ENCODE peak calls at places on chromosomes 3 and 15, in five cellular contexts. One of them, this sample, is unnamed.

GRCh38 chr3:100006570-100007271 is 107.6 kb downstream of the FILIP1L start:
- DNase-seq in trophoblast cell: peak; percentile 43
- DNase-seq in mesenchymal stem cell: peak; percentile 69
- DNase-seq in mesendoderm: peak; percentile 42
- DNase-seq in IMR-90: peak; percentile 60
- DNase-seq in this sample: no peak

GRCh38 chr3:99862208-99862607 is 44.5 kb downstream of the CMSS1 start:
- DNase-seq in IMR-90: peak; percentile 83
- DNase-seq in mesendoderm: no peak
- DNase-seq in mesenchymal stem cell: peak; percentile 72
- DNase-seq in trophoblast cell: peak; percentile 49
- DNase-seq in this sample: no peak

GRCh38 chr3:183579967-183580720 is 24.6 kb upstream of the KLHL6 start:
- DNase-seq in trophoblast cell: no peak
- DNase-seq in IMR-90: no peak
- DNase-seq in mesenchymal stem cell: no peak
- DNase-seq in mesendoderm: no peak
- DNase-seq in this sample: no peak

GRCh38 chr3:181618260-181618659 is 93.5 kb upstream of the SOX2 start:
- DNase-seq in IMR-90: no peak
- DNase-seq in trophoblast cell: no peak
- DNase-seq in mesendoderm: no peak
- DNase-seq in mesenchymal stem cell: no peak
- DNase-seq in this sample: no peak

GRCh38 chr3:196927571-196928453 is 14.5 kb downstream of the NCBP2 start:
- DNase-seq in IMR-90: no peak
- DNase-seq in trophoblast cell: no peak
- DNase-seq in mesendoderm: no peak
- DNase-seq in mesenchymal stem cell: no peak
- DNase-seq in this sample: no peak

GRCh38 chr3:150309557-150309956 is 98.5 kb upstream of the TSC22D2 start:
- DNase-seq in mesendoderm: no peak
- DNase-seq in mesenchymal stem cell: peak; percentile 47
- DNase-seq in trophoblast cell: peak; percentile 89
- DNase-seq in IMR-90: peak; percentile 84
- DNase-seq in this sample: no peak

GRCh38 chr3:117774130-117774529 is 1064.6 kb downstream of the TUSC7 start:
- DNase-seq in trophoblast cell: no peak
- DNase-seq in mesendoderm: no peak
- DNase-seq in IMR-90: no peak
- DNase-seq in mesenchymal stem cell: no peak
- DNase-seq in this sample: no peak

GRCh38 chr3:46102059-46102779 is 74.9 kb upstream of the XCR1 start:
- DNase-seq in mesendoderm: no peak
- DNase-seq in mesenchymal stem cell: no peak
- DNase-seq in trophoblast cell: no peak
- DNase-seq in IMR-90: no peak
- DNase-seq in this sample: no peak

GRCh38 chr15:96234109-96234892 is 96.2 kb upstream of the NR2F2 start:
- DNase-seq in IMR-90: peak; percentile 51
- DNase-seq in mesenchymal stem cell: peak; percentile 19
- DNase-seq in trophoblast cell: peak; percentile 27
- DNase-seq in mesendoderm: no peak
- DNase-seq in this sample: no peak

GRCh38 chr15:80556694-80557367 is 138.3 kb upstream of the ABHD17C start:
- DNase-seq in IMR-90: peak; percentile 18
- DNase-seq in trophoblast cell: no peak
- DNase-seq in mesenchymal stem cell: peak; percentile 62
- DNase-seq in mesendoderm: no peak
- DNase-seq in this sample: no peak

GRCh38 chr15:51199541-51199940 is 104.8 kb upstream of the TNFAIP8L3 start:
- DNase-seq in IMR-90: no peak
- DNase-seq in mesenchymal stem cell: no peak
- DNase-seq in mesendoderm: no peak
- DNase-seq in trophoblast cell: no peak
- DNase-seq in this sample: no peak

GRCh38 chr15:51202783-51203182 is 108.1 kb upstream of the TNFAIP8L3 start:
- DNase-seq in mesendoderm: no peak
- DNase-seq in IMR-90: no peak
- DNase-seq in mesenchymal stem cell: no peak
- DNase-seq in trophoblast cell: no peak
- DNase-seq in this sample: no peak

GRCh38 chr15:51195459-51195858 is 100.8 kb upstream of the TNFAIP8L3 start:
- DNase-seq in mesendoderm: no peak
- DNase-seq in mesenchymal stem cell: no peak
- DNase-seq in IMR-90: no peak
- DNase-seq in trophoblast cell: no peak
- DNase-seq in this sample: no peak

GRCh38 chr15:51200791-51201190 is 106.1 kb upstream of the TNFAIP8L3 start:
- DNase-seq in mesendoderm: no peak
- DNase-seq in trophoblast cell: no peak
- DNase-seq in mesenchymal stem cell: no peak
- DNase-seq in IMR-90: no peak
- DNase-seq in this sample: no peak

GRCh38 chr15:51198701-51199253 is 104.1 kb upstream of the TNFAIP8L3 start:
- DNase-seq in IMR-90: no peak
- DNase-seq in mesenchymal stem cell: no peak
- DNase-seq in trophoblast cell: no peak
- DNase-seq in mesendoderm: no peak
- DNase-seq in this sample: no peak
- H4K8ac ChIP-seq in IMR-90: no peak overlapping the region
- H4K8ac ChIP-seq in mesenchymal stem cell: peak overlapping the region; percentile 14
- H4K8ac ChIP-seq in trophoblast cell: no peak overlapping the region
- H4K8ac ChIP-seq in mesendoderm: no peak overlapping the region
- H4K8ac ChIP-seq in this sample: no peak overlapping the region

GRCh38 chr3:172074578-172074977 is 35.2 kb downstream of the FNDC3B start:
- DNase-seq in IMR-90: no peak
- DNase-seq in mesenchymal stem cell: no peak
- DNase-seq in mesendoderm: no peak
- DNase-seq in trophoblast cell: no peak
- DNase-seq in this sample: no peak
- H3K27ac ChIP-seq in IMR-90: no peak overlapping the region
- H3K27ac ChIP-seq in mesenchymal stem cell: no peak overlapping the region
- H3K27ac ChIP-seq in mesendoderm: no peak overlapping the region
- H3K27ac ChIP-seq in trophoblast cell: no peak overlapping the region
- H3K27ac ChIP-seq in this sample: no peak overlapping the region

GRCh38 chr3:13338996-13339395 is 81.1 kb downstream of the NUP210 start:
- DNase-seq in IMR-90: no peak
- DNase-seq in mesenchymal stem cell: no peak
- DNase-seq in trophoblast cell: no peak
- DNase-seq in mesendoderm: no peak
- DNase-seq in this sample: no peak

GRCh38 chr3:13338231-13338630 is 81.9 kb downstream of the NUP210 start:
- DNase-seq in mesenchymal stem cell: no peak
- DNase-seq in mesendoderm: peak; percentile 14
- DNase-seq in IMR-90: peak; percentile 18
- DNase-seq in trophoblast cell: no peak
- DNase-seq in this sample: no peak

GRCh38 chr3:13335503-13335902 is 84.6 kb downstream of the NUP210 start:
- DNase-seq in mesenchymal stem cell: no peak
- DNase-seq in mesendoderm: no peak
- DNase-seq in trophoblast cell: no peak
- DNase-seq in IMR-90: no peak
- DNase-seq in this sample: no peak

GRCh38 chr3:13335062-13335461 is 85.1 kb downstream of the NUP210 start:
- DNase-seq in mesendoderm: no peak
- DNase-seq in mesenchymal stem cell: no peak
- DNase-seq in trophoblast cell: no peak
- DNase-seq in IMR-90: no peak
- DNase-seq in this sample: no peak

DNA sequence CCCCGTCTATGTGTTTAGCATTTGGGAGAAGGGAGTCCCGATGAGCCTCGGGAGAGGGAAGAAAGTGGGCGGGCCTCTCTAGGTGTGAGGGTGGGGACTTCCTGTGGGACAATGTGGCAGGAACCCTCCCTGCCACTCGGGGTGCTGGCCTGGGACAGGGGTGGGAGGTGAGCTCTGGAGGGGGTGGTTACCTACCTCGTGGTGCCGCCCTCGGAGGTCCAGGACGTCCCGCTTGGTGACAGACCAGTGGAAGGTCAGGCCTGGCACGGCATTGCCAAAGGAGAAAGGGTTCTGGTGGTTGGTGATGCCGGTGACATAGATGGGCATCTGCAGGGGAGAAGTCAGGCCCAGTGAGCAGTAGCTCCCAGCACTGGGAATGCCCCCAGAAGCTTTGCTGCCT is 83.5 kb downstream of the NUP210 start:
- DNase-seq in mesendoderm: no peak
- DNase-seq in trophoblast cell: no peak
- DNase-seq in mesenchymal stem cell: no peak
- DNase-seq in IMR-90: no peak
- DNase-seq in this sample: no peak
- H3K4me1 ChIP-seq in mesendoderm: no peaks in the 10 kb centered on the region
- H3K4me1 ChIP-seq in trophoblast cell: no peaks in the 10 kb centered on the region
- H3K4me1 ChIP-seq in mesenchymal stem cell: peaks cover 13% of the 10 kb centered on the region
- H3K4me1 ChIP-seq in IMR-90: no peaks in the 10 kb centered on the region
- H3K4me1 ChIP-seq in this sample: no peaks in the 10 kb centered on the region

DNA sequence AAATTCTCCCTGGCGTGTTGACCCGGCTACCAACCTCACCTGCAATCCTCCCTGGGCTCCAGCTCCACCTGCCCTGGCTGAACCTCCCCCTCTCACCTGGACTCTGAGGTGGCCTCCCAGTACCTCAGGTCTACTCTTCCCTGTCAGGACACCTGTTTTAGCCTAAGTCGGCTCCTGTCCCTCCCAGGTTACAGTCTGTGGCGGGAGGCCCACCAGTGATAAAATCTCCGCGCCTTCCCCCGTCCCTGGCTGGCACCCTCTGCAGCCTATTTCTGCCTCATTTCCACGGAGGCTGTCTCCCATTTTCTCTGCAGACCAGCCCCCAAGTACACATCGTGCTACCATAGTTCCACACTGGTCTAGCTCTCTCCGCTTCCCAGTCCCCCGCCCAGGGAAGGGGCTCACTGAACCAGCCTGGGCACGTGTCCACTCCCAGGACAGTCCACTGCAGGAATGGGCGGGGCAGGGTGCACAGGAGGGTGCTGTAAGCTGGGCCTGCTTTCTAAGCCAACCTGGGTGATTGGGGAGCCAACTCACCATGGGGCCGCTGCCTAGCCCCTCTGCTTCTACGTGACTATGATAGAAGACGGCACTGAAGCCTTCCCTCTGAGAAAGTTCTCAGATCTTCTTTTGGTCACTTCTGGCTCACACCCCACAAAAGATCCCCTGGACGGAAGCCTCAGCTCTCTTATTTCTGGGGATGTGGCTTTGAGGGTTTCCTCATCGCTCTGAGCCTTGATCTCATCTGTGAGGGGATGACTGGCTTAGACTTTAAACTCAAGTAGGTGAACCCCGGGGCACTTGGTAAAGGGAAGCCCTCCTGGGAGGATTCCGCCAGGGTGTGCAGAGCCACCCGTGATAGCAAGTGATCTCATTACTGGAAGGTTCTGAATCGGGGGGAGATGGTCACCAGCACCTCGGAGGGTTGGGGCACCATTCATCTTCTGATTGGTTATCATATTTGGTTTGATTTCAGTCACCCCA is 96.6 kb downstream of the NSMCE3 start:
- DNase-seq in trophoblast cell: no peak
- DNase-seq in IMR-90: no peak
- DNase-seq in mesenchymal stem cell: no peak
- DNase-seq in mesendoderm: no peak
- DNase-seq in this sample: no peak
- H4K8ac ChIP-seq in trophoblast cell: no peak overlapping the region
- H4K8ac ChIP-seq in IMR-90: no peak overlapping the region
- H4K8ac ChIP-seq in mesenchymal stem cell: no peak overlapping the region
- H4K8ac ChIP-seq in mesendoderm: no peak overlapping the region
- H4K8ac ChIP-seq in this sample: no peak overlapping the region